ENCODE peak calls at places on chromosomes 12 and 14, in five cellular contexts. One of them, this sample, is unnamed.

GRCh38 chr14:99579903-99580570 is 24.0 kb downstream of the CCDC85C start:
- DNase-seq in NB4: no peak
- DNase-seq in MM.1S: no peak
- DNase-seq in HTR-8/SVneo: peak
- DNase-seq in activated T-cell treated with anti-CD3 and anti-CD28 coated beads for 48 hours: no peak
- DNase-seq in this sample: no peak

GRCh38 chr12:114762490-114763110 is 78.6 kb upstream of the TBX3 start:
- DNase-seq in MM.1S: no peak
- DNase-seq in activated T-cell treated with anti-CD3 and anti-CD28 coated beads for 48 hours: no peak
- DNase-seq in HTR-8/SVneo: no peak
- DNase-seq in NB4: no peak
- DNase-seq in this sample: no peak

GRCh38 chr14:74382231-74382630 is 34.0 kb downstream of the VRTN start:
- DNase-seq in NB4: no peak
- DNase-seq in activated T-cell treated with anti-CD3 and anti-CD28 coated beads for 48 hours: no peak
- DNase-seq in HTR-8/SVneo: no peak
- DNase-seq in MM.1S: no peak
- DNase-seq in this sample: no peak

GRCh38 chr14:80477388-80478160 is 266.3 kb upstream of the DIO2 start:
- DNase-seq in NB4: no peak
- DNase-seq in activated T-cell treated with anti-CD3 and anti-CD28 coated beads for 48 hours: no peak
- DNase-seq in MM.1S: no peak
- DNase-seq in HTR-8/SVneo: no peak
- DNase-seq in this sample: no peak

GRCh38 chr12:63928305-63928704 is 83.8 kb downstream of the SRGAP1 start:
- DNase-seq in activated T-cell treated with anti-CD3 and anti-CD28 coated beads for 48 hours: peak
- DNase-seq in HTR-8/SVneo: no peak
- DNase-seq in MM.1S: no peak
- DNase-seq in NB4: no peak
- DNase-seq in this sample: no peak

GRCh38 chr12:25266522-25266921 is 15.8 kb upstream of the KRAS start:
- DNase-seq in HTR-8/SVneo: no peak
- DNase-seq in NB4: no peak
- DNase-seq in activated T-cell treated with anti-CD3 and anti-CD28 coated beads for 48 hours: no peak
- DNase-seq in MM.1S: no peak
- DNase-seq in this sample: no peak

GRCh38 chr14:56846970-56847928 is 37.0 kb upstream of the OTX2 start:
- DNase-seq in activated T-cell treated with anti-CD3 and anti-CD28 coated beads for 48 hours: no peak
- DNase-seq in HTR-8/SVneo: no peak
- DNase-seq in MM.1S: no peak
- DNase-seq in NB4: no peak
- DNase-seq in this sample: no peak

GRCh38 chr12:53739285-53740129 is 12.3 kb upstream of the CALCOCO1 start:
- DNase-seq in NB4: no peak
- DNase-seq in activated T-cell treated with anti-CD3 and anti-CD28 coated beads for 48 hours: no peak
- DNase-seq in HTR-8/SVneo: no peak
- DNase-seq in MM.1S: no peak
- DNase-seq in this sample: no peak

GRCh38 chr14:100872641-100873071 is 30.9 kb downstream of the RTL1 start:
- DNase-seq in activated T-cell treated with anti-CD3 and anti-CD28 coated beads for 48 hours: no peak
- DNase-seq in MM.1S: no peak
- DNase-seq in HTR-8/SVneo: no peak
- DNase-seq in NB4: no peak
- DNase-seq in this sample: no peak

GRCh38 chr14:97179573-97179972 is 382.4 kb downstream of the VRK1 start:
- DNase-seq in MM.1S: no peak
- DNase-seq in HTR-8/SVneo: no peak
- DNase-seq in activated T-cell treated with anti-CD3 and anti-CD28 coated beads for 48 hours: no peak
- DNase-seq in NB4: peak
- DNase-seq in this sample: no peak

GRCh38 chr12:62799126-62799736 is 135.7 kb downstream of the PPM1H start:
- DNase-seq in HTR-8/SVneo: peak
- DNase-seq in MM.1S: peak
- DNase-seq in NB4: peak
- DNase-seq in activated T-cell treated with anti-CD3 and anti-CD28 coated beads for 48 hours: peak
- DNase-seq in this sample: peak

GRCh38 chr14:100590726-100591452 is 3.7 kb upstream of the BEGAIN start:
- DNase-seq in HTR-8/SVneo: no peak
- DNase-seq in NB4: no peak
- DNase-seq in MM.1S: no peak
- DNase-seq in activated T-cell treated with anti-CD3 and anti-CD28 coated beads for 48 hours: no peak
- DNase-seq in this sample: no peak

GRCh38 chr12:92784356-92784755 is 81.6 kb downstream of the PLEKHG7 start:
- DNase-seq in MM.1S: no peak
- DNase-seq in HTR-8/SVneo: no peak
- DNase-seq in NB4: no peak
- DNase-seq in activated T-cell treated with anti-CD3 and anti-CD28 coated beads for 48 hours: no peak
- DNase-seq in this sample: no peak

GRCh38 chr12:143964-144649 is 69.8 kb downstream of the SLC6A12 start:
- DNase-seq in MM.1S: no peak
- DNase-seq in NB4: no peak
- DNase-seq in activated T-cell treated with anti-CD3 and anti-CD28 coated beads for 48 hours: no peak
- DNase-seq in HTR-8/SVneo: no peak
- DNase-seq in this sample: no peak

GRCh38 chr14:35678403-35679028 is 130.6 kb downstream of the RALGAPA1 start:
- DNase-seq in NB4: peak
- DNase-seq in activated T-cell treated with anti-CD3 and anti-CD28 coated beads for 48 hours: no peak
- DNase-seq in HTR-8/SVneo: no peak
- DNase-seq in MM.1S: no peak
- DNase-seq in this sample: no peak

GRCh38 chr14:63952933-63953437 is 100.2 kb downstream of the SYNE2 start:
- DNase-seq in HTR-8/SVneo: no peak
- DNase-seq in NB4: no peak
- DNase-seq in activated T-cell treated with anti-CD3 and anti-CD28 coated beads for 48 hours: no peak
- DNase-seq in MM.1S: no peak
- DNase-seq in this sample: no peak

GRCh38 chr14:103194256-103195045 is 71.2 kb downstream of the TNFAIP2 start:
- DNase-seq in activated T-cell treated with anti-CD3 and anti-CD28 coated beads for 48 hours: no peak
- DNase-seq in MM.1S: no peak
- DNase-seq in HTR-8/SVneo: peak
- DNase-seq in NB4: peak
- DNase-seq in this sample: no peak

GRCh38 chr12:105803292-105803691 is 335.5 kb downstream of the NUAK1 start:
- DNase-seq in activated T-cell treated with anti-CD3 and anti-CD28 coated beads for 48 hours: no peak
- DNase-seq in NB4: no peak
- DNase-seq in HTR-8/SVneo: no peak
- DNase-seq in MM.1S: no peak
- DNase-seq in this sample: no peak

GRCh38 chr14:73834258-73834620 is 17.4 kb upstream of the PTGR2 start:
- DNase-seq in MM.1S: no peak
- DNase-seq in HTR-8/SVneo: no peak
- DNase-seq in NB4: no peak
- DNase-seq in activated T-cell treated with anti-CD3 and anti-CD28 coated beads for 48 hours: no peak
- DNase-seq in this sample: no peak

GRCh38 chr14:64081174-64081746 is 212.9 kb downstream of the ESR2 start:
- DNase-seq in MM.1S: no peak
- DNase-seq in HTR-8/SVneo: no peak
- DNase-seq in activated T-cell treated with anti-CD3 and anti-CD28 coated beads for 48 hours: no peak
- DNase-seq in NB4: no peak
- DNase-seq in this sample: no peak

GRCh38 chr12:96208801-96209534 is 14.8 kb downstream of the ELK3 start:
- DNase-seq in NB4: no peak
- DNase-seq in activated T-cell treated with anti-CD3 and anti-CD28 coated beads for 48 hours: no peak
- DNase-seq in MM.1S: peak
- DNase-seq in HTR-8/SVneo: no peak
- DNase-seq in this sample: no peak

GRCh38 chr12:89352242-89352491 is 134 bp downstream of the DUSP6 start:
- DNase-seq in MM.1S: no peak
- DNase-seq in NB4: no peak
- DNase-seq in activated T-cell treated with anti-CD3 and anti-CD28 coated beads for 48 hours: no peak
- DNase-seq in HTR-8/SVneo: no peak
- DNase-seq in this sample: no peak

This sample was measured in activated T-helper 9 cell treated with anti-CD3 and anti-CD28 coated beads, Interleukin-2, amount 50 U/mL, for 16 hours.